ENCODE peak calls at places on chromosomes 13 and 19, in ten cellular contexts. I, Z, E, F, V, T, W, Q, K and Y are unnamed samples.

GRCh38 chr19:23810496-23810895 is 51.8 kb upstream of the ZNF681 start:
- DNase-seq in Z (no peak), W (no peak), I (no peak), F (no peak), Q (no peak), K (no peak), T (no peak), V (no peak), E (no peak), Y (no peak)

GRCh38 chr19:52640916-52641315 is 2.8 kb upstream of the ZNF83 start:
- DNase-seq in I (no peak), W (no peak), T (no peak), E (no peak), V (no peak), Q (no peak), F (no peak), K (no peak), Z (no peak), Y (no peak)

GRCh38 chr19:28424662-28425430 is 788.1 kb downstream of the UQCRFS1 start:
- DNase-seq in E (no peak), F (no peak), K (no peak), Z (no peak), V (no peak), I (no peak), Q (no peak), T (no peak), W (no peak), Y (no peak)

GRCh38 chr13:39820606-39821005 is 165.1 kb downstream of the COG6 start:
- DNase-seq in Z (no peak), E (no peak), K (no peak), T (no peak), W (no peak), F (no peak), I (no peak), Q (no peak), V (no peak), Y (no peak)

GRCh38 chr19:6246174-6247006 is 33.4 kb downstream of the MLLT1 start:
- DNase-seq in I (no peak), E (no peak), W (no peak), F (no peak), V (no peak), Z (no peak), Q (no peak), K (no peak), T (no peak), Y (no peak)

GRCh38 chr13:95199896-95200295 is 101.4 kb downstream of the ABCC4 start:
- DNase-seq in V (no peak), T (no peak), K (no peak), E (no peak), I (no peak), Q (no peak), F (no peak), Z (no peak), W (no peak), Y (no peak)

GRCh38 chr13:103731959-103732358 is 665.7 kb upstream of the SLC10A2 start:
- DNase-seq in Q (no peak), W (no peak), E (no peak), I (no peak), F (no peak), T (no peak), Z (no peak), V (peak), K (no peak), Y (no peak)

GRCh38 chr13:104984296-104984818 is 1551.1 kb downstream of the EFNB2 start:
- DNase-seq in Z (peak), V (peak), Q (no peak), I (peak), E (peak), T (peak), F (no peak), W (no peak), K (peak), Y (peak)

GRCh38 chr13:46119883-46120614 is 15.2 kb upstream of the CPB2 start:
- DNase-seq in I (no peak), E (peak), Q (no peak), W (peak), T (no peak), F (no peak), K (no peak), Z (no peak), V (peak), Y (no peak)

GRCh38 chr13:110396913-110397379 is 89.9 kb downstream of the COL4A2 start:
- DNase-seq in E (peak), T (no peak), K (no peak), W (no peak), I (no peak), Q (no peak), F (no peak), V (peak), Z (peak), Y (no peak)

GRCh38 chr19:11375143-11375948 is 880 bp downstream of the SWSAP1 start:
- DNase-seq in K (peak), V (no peak), I (peak), W (no peak), E (no peak), T (peak), F (peak), Z (peak), Q (peak), Y (peak)

GRCh38 chr19:14775855-14776254 is 2.5 kb downstream of the ADGRE2 start:
- DNase-seq in Z (peak), Q (no peak), I (no peak), E (no peak), W (no peak), F (no peak), V (no peak), T (no peak), K (no peak), Y (no peak)

GRCh38 chr19:55676384-55676783 is 1.4 kb downstream of the EPN1 start:
- DNase-seq in V (no peak), E (no peak), F (no peak), I (no peak), Z (no peak), W (no peak), T (no peak), Q (no peak), K (no peak), Y (no peak)